ENCODE peak calls at places on chromosomes 4 and X, in ten cellular contexts. Z, F, I, A, H, U, P, E, B and Q are unnamed samples.

GRCh38 chr4:54384563-54384962 is 155.5 kb downstream of the PDGFRA start:
- DNase-seq in Z (no peak), F (peak), I (peak), A (no peak), H (no peak), U (no peak), P (no peak), E (peak), B (no peak), Q (no peak)

GRCh38 chr4:61590881-61591280 is 390.8 kb downstream of the ADGRL3 start:
- DNase-seq in Z (no peak), F (no peak), I (no peak), A (no peak), H (no peak), U (no peak), P (no peak), E (no peak), B (no peak), Q (no peak)

GRCh38 chrX:131633285-131633917 is 89.5 kb downstream of the OR13H1 start:
- DNase-seq in Z (no peak), F (peak), I (peak), A (no peak), H (peak), U (no peak), P (peak), E (peak), B (no peak), Q (peak)

GRCh38 chrX:140123446-140123845 is 158.1 kb upstream of the CXorf66 start:
- DNase-seq in Z (no peak), F (peak), I (no peak), A (no peak), H (peak), U (no peak), P (no peak), E (no peak), B (no peak), Q (no peak)

GRCh38 chr4:171017596-171017995 is 795.6 kb upstream of the GALNTL6 start:
- DNase-seq in Z (no peak), F (no peak), I (no peak), A (no peak), H (no peak), U (no peak), P (no peak), E (peak), B (no peak), Q (no peak)

GRCh38 chrX:154485150-154486051 is 1.0 kb downstream of the UBL4A start:
- DNase-seq in Z (no peak), F (no peak), I (no peak), A (no peak), H (no peak), U (no peak), P (no peak), E (no peak), B (no peak), Q (no peak)

GRCh38 chr4:156321203-156321602 is 367.5 kb upstream of the CTSO start:
- DNase-seq in Z (no peak), F (peak), I (no peak), A (no peak), H (no peak), U (no peak), P (no peak), E (no peak), B (no peak), Q (no peak)

GRCh38 chrX:65035451-65035779 is 59.2 kb upstream of the ZC4H2 start:
- DNase-seq in Z (no peak), F (peak), I (peak), A (no peak), H (peak), U (no peak), P (no peak), E (no peak), B (peak), Q (no peak)

GRCh38 chr4:185532327-185532726 is 3.0 kb downstream of the PDLIM3 start:
- DNase-seq in Z (no peak), F (no peak), I (no peak), A (no peak), H (peak), U (no peak), P (no peak), E (no peak), B (no peak), Q (no peak)

GRCh38 chr4:72546456-72546855 is 22.6 kb downstream of the ADAMTS3 start:
- DNase-seq in Z (no peak), F (peak), I (no peak), A (no peak), H (no peak), U (no peak), P (no peak), E (no peak), B (no peak), Q (no peak)

GRCh38 chr4:139581096-139581495 is 25.1 kb upstream of the SETD7 start:
- DNase-seq in Z (no peak), F (no peak), I (no peak), A (peak), H (no peak), U (no peak), P (no peak), E (no peak), B (no peak), Q (no peak)

GRCh38 chr4:78020677-78021076 is 36.4 kb upstream of the FRAS1 start:
- DNase-seq in Z (no peak), F (no peak), I (no peak), A (no peak), H (no peak), U (no peak), P (no peak), E (no peak), B (no peak), Q (no peak)

GRCh38 chr4:41373221-41373620 is 116.5 kb downstream of the UCHL1 start:
- DNase-seq in Z (no peak), F (no peak), I (no peak), A (no peak), H (no peak), U (no peak), P (no peak), E (no peak), B (no peak), Q (no peak)

GRCh38 chr4:99687120-99687519 is 29.5 kb upstream of the C4orf54 start:
- DNase-seq in Z (no peak), F (no peak), I (peak), A (no peak), H (no peak), U (no peak), P (no peak), E (no peak), B (no peak), Q (no peak)

GRCh38 chrX:36913551-36913950 is 94.6 kb upstream of the FAM47C start:
- DNase-seq in Z (no peak), F (no peak), I (no peak), A (no peak), H (no peak), U (no peak), P (no peak), E (no peak), B (no peak), Q (no peak)

GRCh38 chr4:181592221-181592745 is 650.9 kb upstream of the TENM3 start:
- DNase-seq in Z (no peak), F (no peak), I (no peak), A (no peak), H (no peak), U (no peak), P (no peak), E (no peak), B (no peak), Q (no peak)

GRCh38 chr4:83358410-83358809 is 23.8 kb upstream of the HPSE start:
- DNase-seq in Z (peak), F (peak), I (no peak), A (no peak), H (no peak), U (no peak), P (no peak), E (peak), B (no peak), Q (no peak)

GRCh38 chr4:93217423-93217822 is 611.1 kb upstream of the ATOH1 start:
- DNase-seq in Z (no peak), F (no peak), I (no peak), A (no peak), H (no peak), U (no peak), P (no peak), E (no peak), B (no peak), Q (no peak)

GRCh38 chrX:100090931-100091330 is 319.1 kb downstream of the PCDH19 start:
- DNase-seq in Z (no peak), F (peak), I (no peak), A (no peak), H (no peak), U (no peak), P (no peak), E (no peak), B (no peak), Q (no peak)

GRCh38 chr4:128517739-128518510 is 230.3 kb upstream of the PGRMC2 start:
- DNase-seq in Z (peak), F (peak), I (peak), A (peak), H (no peak), U (no peak), P (no peak), E (peak), B (no peak), Q (no peak)

GRCh38 chr4:10639100-10639499 is 45.5 kb downstream of the CLNK start:
- DNase-seq in Z (no peak), F (no peak), I (no peak), A (no peak), H (no peak), U (no peak), P (no peak), E (no peak), B (no peak), Q (no peak)

GRCh38 chrX:34365482-34365881 is 233.4 kb upstream of the FAM47A start:
- DNase-seq in Z (no peak), F (peak), I (no peak), A (no peak), H (no peak), U (no peak), P (no peak), E (no peak), B (no peak), Q (peak)

GRCh38 chrX:40734956-40735317 is 405 bp downstream of the MED14 start:
- DNase-seq in Z (no peak), F (no peak), I (no peak), A (no peak), H (no peak), U (no peak), P (no peak), E (no peak), B (no peak), Q (no peak)

GRCh38 chr4:94595880-94596483 is 144.2 kb downstream of the PDLIM5 start:
- DNase-seq in Z (peak), F (peak), I (no peak), A (no peak), H (no peak), U (no peak), P (no peak), E (peak), B (no peak), Q (no peak)

GRCh38 chr4:178712486-178712885 is 1270.2 kb upstream of the AGA start:
- DNase-seq in Z (no peak), F (no peak), I (no peak), A (no peak), H (no peak), U (no peak), P (no peak), E (no peak), B (no peak), Q (no peak)

GRCh38 chr4:47704693-47705325 is 133.1 kb downstream of the CORIN start:
- DNase-seq in Z (no peak), F (peak), I (no peak), A (no peak), H (peak), U (no peak), P (no peak), E (peak), B (no peak), Q (peak)

GRCh38 chrX:115392871-115393270 is 103.4 kb downstream of the LUZP4 start:
- DNase-seq in Z (no peak), F (no peak), I (no peak), A (no peak), H (no peak), U (no peak), P (no peak), E (no peak), B (no peak), Q (no peak)

GRCh38 chrX:40423299-40423698 is 157.5 kb upstream of the ATP6AP2 start:
- DNase-seq in Z (peak), F (no peak), I (no peak), A (no peak), H (no peak), U (no peak), P (no peak), E (no peak), B (no peak), Q (no peak)

GRCh38 chr4:145626623-145626982 is 7.4 kb downstream of the MMAA start:
- DNase-seq in Z (no peak), F (no peak), I (no peak), A (no peak), H (no peak), U (no peak), P (no peak), E (no peak), B (no peak), Q (no peak)

GRCh38 chr4:110480741-110481271 is 4.9 kb downstream of the ENPEP start:
- DNase-seq in Z (no peak), F (peak), I (no peak), A (no peak), H (no peak), U (no peak), P (no peak), E (no peak), B (no peak), Q (no peak)

GRCh38 chr4:135250040-135250439 is 1048.5 kb upstream of the PABPC4L start:
- DNase-seq in Z (no peak), F (no peak), I (no peak), A (no peak), H (no peak), U (no peak), P (no peak), E (no peak), B (no peak), Q (no peak)

GRCh38 chrX:77918568-77918967 is 8.1 kb downstream of the ATP7A start:
- DNase-seq in Z (peak), F (peak), I (no peak), A (no peak), H (no peak), U (no peak), P (no peak), E (no peak), B (no peak), Q (no peak)

GRCh38 chr4:48129307-48130014 is 4.6 kb downstream of the TXK start:
- DNase-seq in Z (no peak), F (peak), I (no peak), A (no peak), H (no peak), U (peak), P (no peak), E (no peak), B (no peak), Q (no peak)

GRCh38 chr4:108454227-108454626 is 166.1 kb upstream of the RPL34 start:
- DNase-seq in Z (no peak), F (no peak), I (no peak), A (no peak), H (no peak), U (no peak), P (no peak), E (no peak), B (no peak), Q (no peak)

GRCh38 chrX:22116585-22117546 is 84.7 kb downstream of the PHEX start:
- DNase-seq in Z (peak), F (no peak), I (no peak), A (no peak), H (no peak), U (no peak), P (no peak), E (no peak), B (no peak), Q (no peak)

GRCh38 chr4:88583643-88584470 is 8.4 kb upstream of the HERC3 start:
- DNase-seq in Z (no peak), F (no peak), I (no peak), A (no peak), H (no peak), U (no peak), P (no peak), E (no peak), B (no peak), Q (no peak)

GRCh38 chr4:95549246-95550138 is 719 bp upstream of the UNC5C start:
- DNase-seq in Z (no peak), F (peak), I (peak), A (peak), H (peak), U (peak), P (peak), E (no peak), B (peak), Q (peak)

GRCh38 chr4:8516996-8517550 is 63.1 kb upstream of the GPR78 start:
- DNase-seq in Z (no peak), F (no peak), I (no peak), A (no peak), H (no peak), U (no peak), P (no peak), E (no peak), B (no peak), Q (no peak)

GRCh38 chrX:41064028-41064427 is 21.2 kb upstream of the USP9X start:
- DNase-seq in Z (no peak), F (peak), I (no peak), A (no peak), H (no peak), U (no peak), P (no peak), E (no peak), B (no peak), Q (no peak)

DNA sequence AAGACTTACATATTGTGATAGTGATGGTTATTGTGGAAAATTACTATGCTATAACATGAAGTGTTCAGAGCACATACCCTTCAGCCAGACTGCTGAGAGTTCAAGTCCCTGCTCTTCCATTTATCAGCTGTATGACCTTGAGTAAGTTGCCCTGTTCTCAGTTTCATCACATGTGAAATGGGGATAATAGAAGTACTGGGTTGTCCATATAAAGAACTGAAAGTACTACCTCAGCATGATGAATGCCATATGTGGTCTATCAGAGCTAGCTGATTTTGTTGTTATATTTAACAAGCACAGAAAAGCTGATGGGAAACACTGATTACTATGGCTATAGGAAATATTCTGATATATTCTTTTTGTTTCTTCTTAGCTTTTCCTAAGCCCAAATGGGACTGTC is 115.6 kb downstream of the REPS2 start:
- DNase-seq in Z (no peak), F (no peak), I (no peak), A (no peak), H (no peak), U (no peak), P (no peak), E (no peak), B (no peak), Q (no peak)
- TF ChIP-seq CTCF in Z (no peak), F (no peak), I (no peak), A (no peak), H (no peak), U (no peak), P (no peak), E (no peak), B (no peak), Q (no peak)

GRCh38 chrX:11103006-11103405 is 8.1 kb upstream of the HCCS start:
- DNase-seq in Z (no peak), F (no peak), I (no peak), A (no peak), H (no peak), U (no peak), P (no peak), E (no peak), B (no peak), Q (no peak)

GRCh38 chrX:11097920-11098319 is 13.2 kb upstream of the HCCS start:
- DNase-seq in Z (no peak), F (no peak), I (no peak), A (no peak), H (no peak), U (no peak), P (no peak), E (no peak), B (no peak), Q (no peak)

GRCh38 chrX:11103751-11104150 is 7.4 kb upstream of the HCCS start:
- DNase-seq in Z (no peak), F (no peak), I (no peak), A (no peak), H (no peak), U (no peak), P (no peak), E (no peak), B (no peak), Q (no peak)

GRCh38 chrX:11099465-11099864 is 11.7 kb upstream of the HCCS start:
- DNase-seq in Z (no peak), F (no peak), I (no peak), A (no peak), H (no peak), U (no peak), P (no peak), E (no peak), B (no peak), Q (no peak)

DNA sequence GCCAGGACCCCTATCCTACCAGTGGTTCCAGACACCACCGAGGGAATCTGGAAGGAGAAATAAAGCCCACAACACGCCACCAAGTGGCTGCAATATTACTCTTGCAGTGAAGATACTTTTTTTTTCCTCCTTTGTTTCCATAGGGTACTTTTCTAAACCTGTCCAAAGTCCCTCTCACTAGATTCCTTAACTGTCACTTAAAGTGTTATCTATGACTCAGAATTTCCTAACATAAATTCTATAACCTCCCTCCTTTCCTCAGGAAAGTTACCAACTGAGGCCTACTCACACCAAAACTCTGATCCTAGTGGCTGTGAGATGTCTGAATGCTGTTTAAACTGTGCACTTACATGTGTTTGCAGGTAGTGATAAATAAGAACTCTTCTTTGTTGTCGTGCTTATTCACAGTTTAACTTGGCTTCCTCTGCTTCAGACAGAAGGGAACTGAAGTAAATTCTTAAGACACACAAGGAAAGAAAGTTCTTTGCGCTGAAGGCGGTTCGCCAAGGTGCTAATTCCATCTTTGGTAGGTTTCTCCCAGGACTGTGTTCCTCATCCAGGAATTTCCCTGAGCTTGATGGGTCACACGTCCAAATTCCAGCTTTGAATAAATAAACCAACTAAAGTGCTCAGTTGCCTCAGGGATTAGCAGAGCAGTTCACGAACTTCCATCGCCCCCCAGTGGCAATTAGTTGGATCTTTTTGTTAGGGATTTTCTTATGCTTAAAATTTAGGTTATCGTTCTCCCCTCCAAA is 10.7 kb upstream of the HCCS start:
- DNase-seq in Z (no peak), F (peak), I (peak), A (no peak), H (peak), U (no peak), P (no peak), E (peak), B (no peak), Q (peak)
- TF ChIP-seq CTCF in Z (peak), F (peak), I (no peak), A (no peak), H (no peak), U (no peak), P (peak), E (peak), B (no peak), Q (peak)

DNA sequence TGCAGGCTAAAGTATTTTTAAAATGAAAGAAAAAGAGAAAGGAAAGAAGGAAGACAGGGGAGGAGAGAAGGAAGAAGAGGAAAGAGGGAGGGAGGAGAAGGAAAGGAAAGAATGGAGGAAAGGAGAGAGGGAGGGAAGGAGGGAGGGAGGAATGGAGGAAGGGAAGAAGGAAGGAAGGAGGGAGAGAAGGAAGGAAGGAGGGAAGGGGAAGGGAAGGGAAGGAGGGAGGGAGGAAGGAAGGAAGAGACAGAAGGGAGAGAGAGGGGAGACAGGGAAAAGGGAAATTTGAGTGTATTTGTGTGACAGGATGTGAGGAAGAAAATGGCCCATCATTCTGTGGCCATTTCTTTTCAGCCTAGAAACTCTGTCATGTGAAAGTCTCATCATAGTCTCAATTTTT is 14.9 kb upstream of the PLAC1 start:
- DNase-seq in Z (no peak), F (no peak), I (no peak), A (no peak), H (no peak), U (no peak), P (no peak), E (no peak), B (no peak), Q (no peak)
- TF ChIP-seq CTCF in Z (no peak), F (no peak), I (no peak), A (no peak), H (no peak), U (no peak), P (no peak), E (no peak), B (no peak), Q (no peak)

GRCh38 chr4:89755210-89755609 is 81.8 kb downstream of the SNCA start:
- DNase-seq in Z (no peak), F (peak), I (no peak), A (no peak), H (no peak), U (no peak), P (no peak), E (no peak), B (no peak), Q (no peak)
- TF ChIP-seq CTCF in Z (no peak), F (peak), I (no peak), A (no peak), H (no peak), U (no peak), P (peak), E (no peak), B (no peak), Q (peak)

GRCh38 chr4:142984871-142985585 is 138.9 kb upstream of the INPP4B start:
- DNase-seq in Z (no peak), F (peak), I (no peak), A (no peak), H (no peak), U (no peak), P (no peak), E (peak), B (no peak), Q (no peak)
- TF ChIP-seq CTCF in Z (peak), F (peak), I (no peak), A (no peak), H (no peak), U (peak), P (peak), E (peak), B (peak), Q (peak)

GRCh38 chr4:177339794-177340374 is 30.2 kb downstream of the NEIL3 start:
- DNase-seq in Z (peak), F (peak), I (no peak), A (no peak), H (no peak), U (no peak), P (no peak), E (peak), B (no peak), Q (no peak)
- TF ChIP-seq CTCF in Z (peak), F (peak), I (no peak), A (no peak), H (peak), U (peak), P (peak), E (peak), B (peak), Q (peak)